ENCODE peak calls at places on chromosomes 6 and 20, in nine cellular contexts. G, H, U, T, Z, Y, N, W and F are unnamed samples.

GRCh38 chr20:53917145-53918009 is 153.0 kb downstream of the BCAS1 start:
- DNase-seq in H (no peak), N (peak), G (peak), T (peak), Z (no peak), Y (no peak), U (no peak), W (peak), F (no peak)

GRCh38 chr20:53972179-53972578 is 98.2 kb downstream of the BCAS1 start:
- DNase-seq in N (no peak), Z (no peak), Y (no peak), G (no peak), W (no peak), H (no peak), U (no peak), T (no peak), F (no peak)

GRCh38 chr20:32559753-32560380 is 25.3 kb downstream of the NOL4L start:
- DNase-seq in T (no peak), Z (no peak), W (no peak), G (no peak), Y (peak), H (no peak), N (no peak), U (no peak), F (no peak)

GRCh38 chr6:33314943-33315752 is 1.3 kb upstream of the TAPBP start:
- DNase-seq in U (no peak), H (no peak), T (peak), W (peak), G (peak), Y (peak), N (peak), Z (peak), F (no peak)

GRCh38 chr20:33947709-33948295 is 45.9 kb upstream of the RALY start:
- DNase-seq in G (no peak), Y (no peak), U (peak), T (no peak), Z (peak), H (no peak), N (no peak), W (peak), F (peak)

GRCh38 chr6:45704056-45704790 is 311.4 kb downstream of the CLIC5 start:
- DNase-seq in U (peak), T (no peak), Z (no peak), N (no peak), G (no peak), W (no peak), Y (no peak), H (no peak), F (no peak)

GRCh38 chr6:7538484-7538883 is 3.0 kb upstream of the DSP start:
- DNase-seq in U (no peak), G (no peak), Y (no peak), T (no peak), H (no peak), Z (no peak), W (no peak), N (no peak), F (no peak)

GRCh38 chr6:113936093-113936934 is 34.6 kb downstream of the HDAC2 start:
- DNase-seq in U (peak), W (no peak), Z (peak), H (no peak), T (no peak), G (no peak), Y (no peak), N (no peak), F (no peak)

GRCh38 chr6:74213995-74214394 is 518.0 kb downstream of the CD109 start:
- DNase-seq in H (no peak), G (no peak), W (no peak), Y (no peak), Z (no peak), T (no peak), U (peak), N (no peak), F (no peak)

GRCh38 chr6:165872311-165872710 is 209.3 kb upstream of the PDE10A start:
- DNase-seq in U (no peak), T (no peak), W (no peak), N (no peak), G (no peak), Y (no peak), Z (no peak), H (no peak), F (no peak)

GRCh38 chr20:46222521-46223007 is 85.7 kb downstream of the CDH22 start:
- DNase-seq in U (no peak), T (peak), G (no peak), W (no peak), H (no peak), Z (no peak), N (no peak), Y (peak), F (no peak)

GRCh38 chr6:148608211-148608951 is 138.4 kb upstream of the UST start:
- DNase-seq in W (no peak), H (no peak), Z (no peak), G (no peak), Y (no peak), U (peak), N (no peak), T (no peak), F (no peak)

GRCh38 chr6:166707045-166707444 is 80.0 kb upstream of the RPS6KA2 start:
- DNase-seq in N (peak), Z (peak), W (peak), T (no peak), G (peak), H (no peak), Y (no peak), U (peak), F (peak)

GRCh38 chr6:64904616-64905015 is 802.4 kb downstream of the EYS start:
- DNase-seq in T (no peak), N (no peak), U (no peak), G (no peak), W (no peak), H (no peak), Y (no peak), Z (no peak), F (no peak)

GRCh38 chr20:48627737-48628128 is 200.1 kb downstream of the PREX1 start:
- DNase-seq in N (no peak), Z (no peak), Y (no peak), W (no peak), T (peak), U (no peak), G (no peak), H (no peak), F (no peak)

GRCh38 chr6:70547313-70547712 is 19.4 kb upstream of the SDHAF4 start:
- DNase-seq in G (no peak), W (no peak), T (no peak), Y (no peak), Z (no peak), H (no peak), N (no peak), U (peak), F (no peak)

GRCh38 chr6:140537834-140538680 is 1163.6 kb upstream of the CITED2 start:
- DNase-seq in T (peak), Y (no peak), G (no peak), N (no peak), H (no peak), W (peak), Z (peak), U (peak), F (peak)

GRCh38 chr6:147170269-147170668 is 33.9 kb upstream of the STXBP5 start:
- DNase-seq in G (no peak), W (no peak), Y (no peak), N (no peak), U (peak), T (no peak), Z (no peak), H (no peak), F (no peak)

GRCh38 chr6:122620902-122621301 is 10.7 kb downstream of the PKIB start:
- DNase-seq in T (no peak), U (peak), Z (no peak), G (no peak), Y (no peak), H (no peak), W (no peak), N (no peak), F (no peak)

GRCh38 chr6:116973992-116974391 is 97.0 kb downstream of the RFX6 start:
- DNase-seq in N (no peak), W (no peak), G (no peak), U (no peak), Y (no peak), H (no peak), Z (no peak), T (no peak), F (no peak)

GRCh38 chr20:37205130-37205529 is 25.8 kb upstream of the MROH8 start:
- DNase-seq in N (peak), W (no peak), G (no peak), T (no peak), Z (no peak), Y (no peak), U (no peak), H (no peak), F (no peak)

GRCh38 chr6:101703311-101703710 is 309.8 kb downstream of the GRIK2 start:
- DNase-seq in Z (no peak), H (no peak), G (no peak), N (no peak), Y (no peak), T (no peak), U (no peak), W (no peak), F (no peak)

GRCh38 chr6:138087549-138087948 is 19.7 kb downstream of the PERP start:
- DNase-seq in W (no peak), N (no peak), T (no peak), G (no peak), Z (peak), H (no peak), U (no peak), Y (no peak), F (no peak)

GRCh38 chr6:43077981-43078411 is 1.9 kb downstream of the PTK7 start:
- DNase-seq in Z (no peak), U (peak), H (no peak), W (no peak), Y (no peak), T (no peak), N (no peak), G (no peak), F (no peak)

GRCh38 chr20:57709823-57710799 is at the start of gene PMEPA1:
- DNase-seq in T (peak), U (peak), G (peak), N (peak), Y (peak), H (peak), W (peak), Z (peak), F (peak)

GRCh38 chr6:29887330-29887818 is 55.0 kb upstream of the HLA-A start:
- DNase-seq in N (peak), Z (no peak), W (no peak), H (no peak), G (no peak), U (peak), Y (no peak), T (peak), F (no peak)

GRCh38 chr20:47417245-47418060 is 61.0 kb upstream of the ZMYND8 start:
- DNase-seq in T (no peak), G (no peak), U (no peak), Z (no peak), H (no peak), W (no peak), Y (no peak), N (no peak), F (no peak)

GRCh38 chr6:166419268-166419667 is 36.5 kb upstream of the MPC1 start:
- DNase-seq in W (no peak), T (no peak), N (no peak), Z (no peak), H (no peak), G (no peak), U (peak), Y (no peak), F (no peak)

GRCh38 chr6:166575190-166575589 is 11.3 kb downstream of the RAMACL start:
- DNase-seq in T (peak), W (peak), Z (no peak), H (no peak), U (no peak), Y (no peak), G (no peak), N (no peak), F (no peak)

GRCh38 chr6:151451950-151452749 is at the start of gene RMND1:
- DNase-seq in W (peak), N (peak), Z (peak), Y (peak), U (peak), T (peak), G (peak), H (peak), F (peak)

GRCh38 chr6:122622404-122622938 is 12.3 kb downstream of the PKIB start:
- DNase-seq in H (no peak), Y (no peak), N (no peak), W (no peak), Z (no peak), T (no peak), U (no peak), G (no peak), F (no peak)

GRCh38 chr20:20210327-20210726 is 157.6 kb upstream of the INSM1 start:
- DNase-seq in Y (no peak), T (no peak), Z (no peak), U (no peak), W (no peak), H (no peak), G (no peak), N (no peak), F (no peak)

GRCh38 chr6:112176175-112176574 is 78.2 kb downstream of the LAMA4 start:
- DNase-seq in G (no peak), Y (no peak), Z (no peak), W (no peak), H (no peak), U (no peak), T (no peak), N (no peak), F (no peak)

GRCh38 chr6:135572051-135572450 is 74.5 kb upstream of the AHI1 start:
- DNase-seq in Z (no peak), G (no peak), T (no peak), U (peak), H (no peak), W (no peak), N (no peak), Y (no peak), F (no peak)

GRCh38 chr6:26088344-26088743 is 1.1 kb downstream of the HFE start:
- DNase-seq in T (no peak), G (no peak), Z (no peak), U (no peak), N (no peak), Y (no peak), H (no peak), W (no peak), F (no peak)
- TF ChIP-seq POLR2A in T (no peak), G (peak), Z (no peak), U (no peak), N (no peak), Y (no peak), H (no peak), W (no peak), F (no peak)

GRCh38 chr20:771741-772464 is 3.6 kb upstream of the SLC52A3 start:
- DNase-seq in T (no peak), Y (no peak), U (no peak), G (no peak), N (no peak), H (no peak), Z (no peak), W (no peak), F (no peak)
- TF ChIP-seq POLR2A in T (no peak), Y (no peak), U (no peak), G (no peak), N (no peak), H (no peak), Z (no peak), W (no peak), F (no peak)

GRCh38 chr6:142914371-142914770 is 30.6 kb downstream of the HIVEP2 start:
- DNase-seq in Y (no peak), G (no peak), W (no peak), T (no peak), Z (no peak), H (no peak), U (no peak), N (no peak), F (no peak)

GRCh38 chr6:142913036-142913510 is 31.9 kb downstream of the HIVEP2 start:
- DNase-seq in T (no peak), N (no peak), U (no peak), H (no peak), G (no peak), W (no peak), Y (no peak), Z (no peak), F (no peak)

GRCh38 chr6:142915129-142915697 is 29.8 kb downstream of the HIVEP2 start:
- DNase-seq in Y (no peak), U (no peak), Z (no peak), T (no peak), H (no peak), W (no peak), N (no peak), G (no peak), F (no peak)

GRCh38 chr6:142912125-142912524 is 32.9 kb downstream of the HIVEP2 start:
- DNase-seq in U (no peak), W (no peak), Y (no peak), T (no peak), G (no peak), N (no peak), Z (no peak), H (no peak), F (no peak)

DNA sequence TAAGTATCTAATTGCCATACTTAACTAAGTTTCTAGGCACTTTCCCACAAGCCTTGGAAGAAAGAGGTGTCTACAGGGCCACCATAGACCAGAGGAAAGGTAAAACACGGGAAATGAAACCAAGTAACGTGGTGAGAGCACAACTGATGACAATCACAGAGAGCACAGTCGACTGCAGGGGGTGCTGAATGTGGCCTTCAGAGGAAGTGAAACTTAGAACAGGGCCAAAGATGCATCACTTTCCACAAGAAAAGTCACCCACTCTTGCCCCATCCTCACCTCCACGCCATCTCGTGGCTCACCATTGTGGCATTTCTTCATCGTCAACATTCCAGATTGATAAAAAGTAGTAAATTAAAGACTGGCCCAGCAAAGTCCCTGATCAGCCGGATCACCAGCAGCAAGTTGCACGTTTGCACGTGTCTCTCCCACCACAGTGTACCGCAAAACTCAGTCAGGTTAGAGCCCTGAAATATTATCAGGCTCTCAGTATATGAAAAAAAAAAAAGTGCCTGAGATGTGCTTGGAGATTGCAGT is 31.4 kb downstream of the HIVEP2 start:
- DNase-seq in H (no peak), Z (no peak), G (no peak), W (peak), Y (no peak), T (no peak), N (no peak), U (no peak), F (no peak)
- TF ChIP-seq POLR2A in H (no peak), Z (no peak), G (no peak), W (no peak), Y (no peak), T (no peak), N (no peak), U (no peak), F (no peak)

DNA sequence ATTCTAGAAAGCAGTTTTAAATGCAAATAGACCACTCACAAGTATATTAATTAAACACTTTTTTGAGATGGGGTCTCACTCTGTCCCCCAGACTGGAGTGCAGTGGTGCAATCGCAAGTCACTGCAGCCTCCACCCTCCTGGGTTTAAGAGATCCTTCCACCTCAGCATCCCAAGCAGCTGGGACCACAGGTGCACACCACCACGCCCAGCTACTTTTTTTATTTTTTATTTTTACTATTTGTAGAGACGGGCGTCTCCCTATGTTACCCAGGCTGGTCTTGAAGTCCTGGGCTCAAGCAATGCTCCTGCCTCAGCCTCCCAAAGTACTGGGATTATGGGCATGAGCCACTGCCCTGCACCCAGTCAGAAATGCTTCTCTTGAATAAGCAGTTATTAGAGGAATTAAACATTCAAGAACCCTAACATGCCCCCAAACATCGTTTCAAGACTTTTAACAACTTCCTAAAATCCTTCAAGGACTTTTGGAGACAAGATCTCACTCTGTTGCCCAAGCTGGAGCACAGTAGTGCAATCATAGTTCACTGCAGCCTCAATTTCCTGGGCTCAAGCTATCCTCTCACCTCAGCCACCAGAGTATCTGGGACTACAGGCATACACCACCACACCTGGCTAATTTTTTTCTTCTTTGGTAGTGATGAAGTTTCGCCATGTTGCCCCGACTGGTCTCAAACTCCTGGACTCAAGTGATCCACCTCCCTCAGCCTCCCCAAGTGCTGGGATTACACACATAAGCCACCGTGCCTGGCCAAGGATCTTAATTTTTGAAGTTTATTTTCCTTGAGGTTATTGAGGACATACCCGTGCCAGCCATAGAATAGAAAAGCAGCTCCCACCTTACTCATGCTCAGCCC is 3.2 kb downstream of the MCCD1 start:
- DNase-seq in T (no peak), U (no peak), H (no peak), W (no peak), N (no peak), Z (no peak), G (no peak), Y (no peak), F (no peak)
- TF ChIP-seq POLR2A in T (no peak), U (no peak), H (no peak), W (no peak), N (no peak), Z (no peak), G (no peak), Y (no peak), F (no peak)

GRCh38 chr6:31897612-31898199 is at the start of gene EHMT2:
- DNase-seq in T (peak), H (no peak), G (peak), Z (peak), Y (peak), U (peak), N (peak), W (peak), F (peak)
- TF ChIP-seq POLR2A in T (peak), H (peak), G (peak), Z (peak), Y (no peak), U (no peak), N (no peak), W (peak), F (peak)

DNA sequence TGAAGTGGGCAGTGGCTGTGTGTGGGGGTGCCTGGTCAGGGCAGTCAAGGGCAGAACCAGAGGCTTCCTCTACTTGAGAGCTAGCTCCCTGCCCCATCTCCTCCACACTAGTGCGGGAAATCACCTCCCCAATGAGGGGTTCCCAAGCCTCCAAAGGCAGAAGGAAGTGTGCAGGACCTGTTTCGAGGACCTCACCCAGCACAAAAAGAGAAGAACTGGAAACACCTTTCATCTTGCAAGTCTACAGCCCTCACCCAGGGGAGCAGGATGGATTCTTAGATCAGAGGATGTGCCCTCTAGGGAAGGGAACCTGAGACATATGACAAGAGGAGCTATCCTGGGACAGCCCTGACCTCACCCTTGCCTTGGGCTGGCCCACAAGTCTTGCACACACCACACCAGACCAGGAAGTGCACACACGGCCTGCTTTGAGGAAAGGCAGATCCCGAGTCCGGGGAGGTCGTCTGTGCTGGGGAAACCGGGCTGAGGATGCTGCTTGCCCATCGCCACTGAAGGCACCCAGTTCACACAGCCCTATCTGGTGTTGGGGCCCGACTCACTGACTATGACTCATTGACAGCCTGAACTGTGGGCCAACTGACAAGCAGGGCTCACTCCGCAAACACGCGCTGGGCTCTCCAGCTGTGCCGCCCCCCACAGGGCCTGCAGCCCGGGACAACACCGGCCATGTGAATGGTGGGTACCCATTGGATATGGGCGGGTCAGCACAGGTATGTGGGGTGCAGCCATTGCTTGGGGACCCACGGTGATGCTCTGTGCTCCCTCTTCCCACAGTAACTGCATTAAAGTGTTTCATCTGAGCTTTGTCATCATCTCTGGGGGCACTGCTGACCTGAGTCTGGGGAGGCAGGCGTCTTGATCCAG is 1.8 kb downstream of the SAMD10 start:
- DNase-seq in G (no peak), N (peak), H (no peak), W (no peak), T (no peak), U (peak), Y (peak), Z (no peak), F (peak)
- TF ChIP-seq POLR2A in G (no peak), N (no peak), H (no peak), W (no peak), T (no peak), U (no peak), Y (no peak), Z (no peak), F (no peak)

GRCh38 chr6:169723200-169723909 is 945 bp downstream of the PHF10 start:
- DNase-seq in H (no peak), T (peak), Y (peak), G (peak), Z (peak), U (peak), W (peak), N (peak), F (no peak)
- TF ChIP-seq POLR2A in H (peak), T (no peak), Y (no peak), G (peak), Z (no peak), U (peak), W (peak), N (no peak), F (no peak)

GRCh38 chr6:129740013-129740412 is 30.0 kb upstream of the ARHGAP18 start:
- DNase-seq in G (no peak), N (no peak), Y (no peak), H (no peak), W (no peak), T (no peak), Z (no peak), U (no peak), F (no peak)
- TF ChIP-seq POLR2A in G (no peak), N (no peak), Y (no peak), H (no peak), W (no peak), T (no peak), Z (no peak), U (no peak), F (no peak)